ENCODE peak calls at places on chromosomes 13 and 19, in nine cellular contexts. F is GM23338; E is CD4-positive, alpha-beta T cell; Q is HCT116; H is ascending aorta; X is AG04450; G is Panc1; M is caudate nucleus; T is mammary epithelial cell. C is an unnamed sample.

GRCh38 chr13:39370554-39370953 is 232.4 kb downstream of the LHFPL6 start:
- DNase-seq in E (no peak), H (peak; percentile 83), X (no peak), Q (no peak), T (peak; percentile 83), M (no peak), G (no peak), F (no peak), C (no peak)

GRCh38 chr13:31007392-31007791 is 74.9 kb downstream of the TEX26 start:
- DNase-seq in M (no peak), G (no peak), H (no peak), Q (no peak), E (no peak), T (no peak), X (no peak), F (no peak), C (no peak)

GRCh38 chr13:48431431-48431830 is 18.5 kb upstream of the LPAR6 start:
- DNase-seq in T (no peak), G (no peak), Q (no peak), M (no peak), E (no peak), F (no peak), X (no peak), H (no peak), C (no peak)

GRCh38 chr19:6233051-6233826 is 46.5 kb downstream of the MLLT1 start:
- DNase-seq in X (no peak), M (no peak), F (no peak), H (no peak), Q (no peak), E (no peak), T (no peak), G (no peak), C (no peak)

GRCh38 chr13:39859898-39860297 is 204.4 kb downstream of the COG6 start:
- DNase-seq in Q (no peak), X (no peak), G (no peak), E (no peak), M (no peak), T (no peak), F (no peak), H (no peak), C (no peak)

GRCh38 chr19:1516395-1516753 is 3.6 kb upstream of the ADAMTSL5 start:
- DNase-seq in M (no peak), T (no peak), Q (no peak), E (no peak), X (no peak), G (no peak), H (no peak), F (peak; percentile 40), C (no peak)

GRCh38 chr19:1606138-1606651 is 933 bp upstream of the UQCR11 start:
- DNase-seq in X (no peak), F (no peak), G (no peak), M (no peak), H (no peak), Q (no peak), T (no peak), E (no peak), C (no peak)

GRCh38 chr19:7923295-7924191 is 2.4 kb downstream of the CTXN1 start:
- DNase-seq in F (no peak), G (no peak), E (no peak), X (no peak), H (no peak), Q (no peak), M (no peak), T (no peak), C (no peak)

DNA sequence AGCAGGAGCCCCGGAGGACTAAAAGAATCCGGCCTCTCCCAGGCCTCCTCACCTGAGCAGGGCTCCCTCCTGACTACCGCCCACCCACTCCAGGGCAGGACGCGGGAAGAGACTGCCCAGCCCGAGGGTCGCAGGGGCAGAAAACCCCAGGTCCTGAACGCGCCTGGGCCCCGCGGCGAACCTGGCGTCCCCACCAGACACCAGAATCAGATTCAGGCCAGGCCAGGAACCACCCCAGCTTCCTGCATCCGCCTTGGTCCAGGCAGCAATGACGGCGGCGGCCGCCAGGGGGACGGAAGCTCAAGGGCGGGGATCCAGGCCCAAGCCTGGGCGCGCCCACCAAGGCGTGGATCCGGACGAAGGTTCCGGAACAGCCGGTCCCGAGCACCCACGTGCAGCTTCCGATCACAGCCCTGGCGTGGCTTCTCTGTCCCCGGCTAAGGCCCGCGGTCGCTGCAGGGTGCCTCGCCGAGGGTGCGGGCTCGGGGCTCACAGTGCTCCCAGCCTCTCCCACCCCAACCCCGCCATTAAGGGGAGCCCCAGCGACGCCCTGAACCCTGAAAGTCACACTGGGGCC is 3.6 kb downstream of the LGALS7 start:
- DNase-seq in Q (peak; percentile 19), X (peak; percentile 16), G (no peak), F (peak; percentile 79), T (no peak), E (peak; percentile 94), H (peak; percentile 95), M (peak; percentile 16), C (peak; percentile 77)
- H3K27ac ChIP-seq in Q (peak overlapping the region; percentile 52), X (no peak overlapping the region), G (peak overlapping the region; percentile 48), F (no peak overlapping the region), T (no peak overlapping the region), E (no peak overlapping the region), H (no peak overlapping the region), M (no peak overlapping the region), C (peak overlapping the region; percentile 62)

GRCh38 chr13:20124303-20124702 is 36.5 kb downstream of the GJA3 start:
- DNase-seq in T (no peak), X (no peak), M (no peak), E (no peak), G (no peak), F (no peak), Q (no peak), H (no peak), C (no peak)
- H3K27ac ChIP-seq in T (no peak overlapping the region), X (no peak overlapping the region), M (no peak overlapping the region), E (no peak overlapping the region), G (no peak overlapping the region), F (no peak overlapping the region), Q (no peak overlapping the region), H (no peak overlapping the region), C (no peak overlapping the region)

GRCh38 chr13:24052547-24052981 is 108.0 kb upstream of the SPATA13 start:
- DNase-seq in X (no peak), E (no peak), H (peak; percentile 75), T (no peak), F (no peak), M (no peak), G (no peak), Q (no peak), C (no peak)
- H3K27ac ChIP-seq in X (no peak overlapping the region), E (no peak overlapping the region), H (peak overlapping the region; percentile 69), T (no peak overlapping the region), F (peak overlapping the region; percentile 2), M (peak overlapping the region; percentile 88), G (no peak overlapping the region), Q (no peak overlapping the region), C (no peak overlapping the region)

GRCh38 chr19:33377586-33378475 is 4.3 kb downstream of the CEBPG start:
- DNase-seq in M (no peak), F (no peak), X (no peak), H (no peak), Q (no peak), G (no peak), T (no peak), E (no peak), C (no peak)
- H3K27ac ChIP-seq in M (no peak overlapping the region), F (no peak overlapping the region), X (no peak overlapping the region), H (peak overlapping the region; percentile 14), Q (no peak overlapping the region), G (no peak overlapping the region), T (peak overlapping the region; percentile 96), E (no peak overlapping the region), C (peak overlapping the region; percentile 31)

GRCh38 chr13:111175948-111176347 is 60.8 kb downstream of the ARHGEF7 start:
- DNase-seq in Q (no peak), H (no peak), E (no peak), X (no peak), M (no peak), F (no peak), G (no peak), T (no peak), C (no peak)

GRCh38 chr13:111177081-111177711 is 62.1 kb downstream of the ARHGEF7 start:
- DNase-seq in M (peak; percentile 37), F (no peak), E (peak; percentile 52), Q (no peak), G (no peak), T (peak; percentile 72), X (no peak), H (peak; percentile 78), C (no peak)

GRCh38 chr13:111175372-111175771 is 60.3 kb downstream of the ARHGEF7 start:
- DNase-seq in Q (no peak), X (no peak), H (no peak), M (no peak), F (no peak), T (no peak), G (no peak), E (no peak), C (no peak)

GRCh38 chr13:111177803-111178389 is 62.8 kb downstream of the ARHGEF7 start:
- DNase-seq in H (no peak), T (peak; percentile 85), M (no peak), F (no peak), G (no peak), X (no peak), E (no peak), Q (no peak), C (no peak)

GRCh38 chr13:111176421-111176820 is 61.3 kb downstream of the ARHGEF7 start:
- DNase-seq in E (no peak), M (no peak), X (no peak), Q (no peak), G (no peak), T (no peak), H (no peak), F (no peak), C (no peak)
- H3K27ac ChIP-seq in E (no peak overlapping the region), M (peak overlapping the region; percentile 14), X (no peak overlapping the region), Q (no peak overlapping the region), G (no peak overlapping the region), T (no peak overlapping the region), H (peak overlapping the region; percentile 96), F (no peak overlapping the region), C (no peak overlapping the region)

GRCh38 chr19:4908781-4909171 is 525 bp upstream of the UHRF1 start:
- DNase-seq in F (no peak), E (no peak), X (no peak), Q (no peak), T (no peak), H (no peak), G (no peak), M (no peak), C (no peak)

GRCh38 chr19:4910594-4911273 is 1.4 kb downstream of the UHRF1 start:
- DNase-seq in Q (no peak), X (no peak), G (no peak), M (no peak), H (no peak), E (no peak), F (no peak), T (no peak), C (peak; percentile 45)

GRCh38 chr19:4908311-4908710 is 990 bp upstream of the UHRF1 start:
- DNase-seq in G (no peak), H (no peak), F (peak; percentile 44), X (no peak), M (no peak), E (no peak), Q (no peak), T (no peak), C (no peak)

GRCh38 chr19:4909897-4910593 is 744 bp downstream of the UHRF1 start:
- DNase-seq in E (peak; percentile 92), Q (peak; percentile 68), F (peak; percentile 97), M (peak; percentile 83), X (peak; percentile 42), G (no peak), H (peak; percentile 94), T (peak; percentile 89), C (peak; percentile 91)

GRCh38 chr19:4909172-4909896 is at the start of gene UHRF1:
- DNase-seq in G (no peak), X (no peak), M (no peak), T (peak; percentile 33), F (peak; percentile 44), E (no peak), Q (no peak), H (no peak), C (no peak)
- H3K27ac ChIP-seq in G (peak within 1 kb of the TSS; percentile 93), X (peak within 1 kb of the TSS; percentile 94), M (peak within 1 kb of the TSS; percentile 80), T (peak within 1 kb of the TSS; percentile 76), F (no peak within 1 kb of the TSS), E (no peak within 1 kb of the TSS), Q (peak within 1 kb of the TSS; percentile 98), H (no peak within 1 kb of the TSS), C (peak within 1 kb of the TSS; percentile 95)

GRCh38 chr19:13014921-13015280 is 19.6 kb downstream of the NFIX start:
- DNase-seq in E (no peak), M (no peak), F (peak; percentile 45), H (no peak), X (no peak), Q (no peak), T (no peak), G (no peak), C (no peak)
- H3K27ac ChIP-seq in E (no peak overlapping the region), M (peak overlapping the region; percentile 85), F (no peak overlapping the region), H (peak overlapping the region; percentile 97), X (no peak overlapping the region), Q (no peak overlapping the region), T (peak overlapping the region; percentile 80), G (peak overlapping the region; percentile 99), C (no peak overlapping the region)

C was measured in A549.